ENCODE peak calls at places on chromosome X, in six cellular contexts. One of them, this sample, is unnamed.

GRCh38 chrX:49947778-49948177 is 25.4 kb downstream of the CLCN5 start:
- DNase-seq in HCT116: no peak
- DNase-seq in left ventricle myocardium inferior: no peak
- DNase-seq in hepatocyte: no peak
- DNase-seq in SJSA1: no peak
- DNase-seq in uterus: no peak
- DNase-seq in this sample: no peak

GRCh38 chrX:45762699-45763647 is 562.3 kb upstream of the DIPK2B start:
- DNase-seq in HCT116: no peak
- DNase-seq in left ventricle myocardium inferior: no peak
- DNase-seq in hepatocyte: no peak
- DNase-seq in SJSA1: no peak
- DNase-seq in uterus: no peak
- DNase-seq in this sample: no peak

GRCh38 chrX:139078761-139079160 is 367.2 kb upstream of the FGF13 start:
- DNase-seq in HCT116: no peak
- DNase-seq in left ventricle myocardium inferior: no peak
- DNase-seq in hepatocyte: no peak
- DNase-seq in SJSA1: no peak
- DNase-seq in uterus: no peak
- DNase-seq in this sample: no peak

GRCh38 chrX:133085785-133086184 is 11.1 kb downstream of the USP26 start:
- DNase-seq in HCT116: no peak
- DNase-seq in left ventricle myocardium inferior: no peak
- DNase-seq in hepatocyte: no peak
- DNase-seq in SJSA1: no peak
- DNase-seq in uterus: no peak
- DNase-seq in this sample: peak; percentile 64

GRCh38 chrX:55039471-55039870 is 8.7 kb upstream of the ALAS2 start:
- DNase-seq in HCT116: no peak
- DNase-seq in left ventricle myocardium inferior: no peak
- DNase-seq in hepatocyte: no peak
- DNase-seq in SJSA1: no peak
- DNase-seq in uterus: no peak
- DNase-seq in this sample: no peak

GRCh38 chrX:130974323-130974722 is 71.3 kb upstream of the ENOX2 start:
- DNase-seq in HCT116: no peak
- DNase-seq in left ventricle myocardium inferior: no peak
- DNase-seq in hepatocyte: no peak
- DNase-seq in SJSA1: no peak
- DNase-seq in uterus: no peak
- DNase-seq in this sample: no peak

GRCh38 chrX:144819406-144819805 is 427.9 kb upstream of the SPANXN1 start:
- DNase-seq in HCT116: no peak
- DNase-seq in left ventricle myocardium inferior: no peak
- DNase-seq in hepatocyte: no peak
- DNase-seq in SJSA1: no peak
- DNase-seq in uterus: no peak
- DNase-seq in this sample: no peak

GRCh38 chrX:123961268-123962005 is at the start of gene STAG2:
- DNase-seq in HCT116: peak; percentile 73
- DNase-seq in left ventricle myocardium inferior: peak; percentile 73
- DNase-seq in hepatocyte: peak; percentile 90
- DNase-seq in SJSA1: peak; percentile 84
- DNase-seq in uterus: peak; percentile 68
- DNase-seq in this sample: no peak

GRCh38 chrX:131951166-131951565 is 71.9 kb upstream of the STK26 start:
- DNase-seq in HCT116: no peak
- DNase-seq in left ventricle myocardium inferior: no peak
- DNase-seq in hepatocyte: no peak
- DNase-seq in SJSA1: no peak
- DNase-seq in uterus: no peak
- DNase-seq in this sample: no peak

GRCh38 chrX:78665286-78665685 is 6.2 kb upstream of the RTL3 start:
- DNase-seq in HCT116: no peak
- DNase-seq in left ventricle myocardium inferior: no peak
- DNase-seq in hepatocyte: no peak
- DNase-seq in SJSA1: no peak
- DNase-seq in uterus: no peak
- DNase-seq in this sample: no peak

GRCh38 chrX:44903107-44903506 is 30.1 kb downstream of the KDM6A start:
- DNase-seq in HCT116: peak; percentile 33
- DNase-seq in left ventricle myocardium inferior: no peak
- DNase-seq in hepatocyte: no peak
- DNase-seq in SJSA1: no peak
- DNase-seq in uterus: no peak
- DNase-seq in this sample: peak; percentile 36

GRCh38 chrX:43349363-43349762 is 306.7 kb upstream of the MAOA start:
- DNase-seq in HCT116: peak; percentile 28
- DNase-seq in left ventricle myocardium inferior: no peak
- DNase-seq in hepatocyte: peak; percentile 46
- DNase-seq in SJSA1: no peak
- DNase-seq in uterus: no peak
- DNase-seq in this sample: peak; percentile 2

GRCh38 chrX:1480082-1480785 is 27.5 kb upstream of the ASMTL start:
- DNase-seq in HCT116: no peak
- DNase-seq in left ventricle myocardium inferior: no peak
- DNase-seq in hepatocyte: no peak
- DNase-seq in SJSA1: peak; percentile 5
- DNase-seq in uterus: no peak
- DNase-seq in this sample: no peak

GRCh38 chrX:14922437-14922836 is 49.2 kb downstream of the MOSPD2 start:
- DNase-seq in HCT116: no peak
- DNase-seq in left ventricle myocardium inferior: no peak
- DNase-seq in hepatocyte: peak; percentile 28
- DNase-seq in SJSA1: peak; percentile 66
- DNase-seq in uterus: no peak
- DNase-seq in this sample: no peak

GRCh38 chrX:39614680-39614998 is 483.1 kb downstream of the BCOR start:
- DNase-seq in HCT116: no peak
- DNase-seq in left ventricle myocardium inferior: no peak
- DNase-seq in hepatocyte: no peak
- DNase-seq in SJSA1: no peak
- DNase-seq in uterus: no peak
- DNase-seq in this sample: no peak
- H3K4me3 ChIP-seq in HCT116: no peak overlapping the region
- H3K4me3 ChIP-seq in left ventricle myocardium inferior: no peak overlapping the region
- H3K4me3 ChIP-seq in hepatocyte: no peak overlapping the region
- H3K4me3 ChIP-seq in SJSA1: no peak overlapping the region
- H3K4me3 ChIP-seq in uterus: no peak overlapping the region
- H3K4me3 ChIP-seq in this sample: no peak overlapping the region

DNA sequence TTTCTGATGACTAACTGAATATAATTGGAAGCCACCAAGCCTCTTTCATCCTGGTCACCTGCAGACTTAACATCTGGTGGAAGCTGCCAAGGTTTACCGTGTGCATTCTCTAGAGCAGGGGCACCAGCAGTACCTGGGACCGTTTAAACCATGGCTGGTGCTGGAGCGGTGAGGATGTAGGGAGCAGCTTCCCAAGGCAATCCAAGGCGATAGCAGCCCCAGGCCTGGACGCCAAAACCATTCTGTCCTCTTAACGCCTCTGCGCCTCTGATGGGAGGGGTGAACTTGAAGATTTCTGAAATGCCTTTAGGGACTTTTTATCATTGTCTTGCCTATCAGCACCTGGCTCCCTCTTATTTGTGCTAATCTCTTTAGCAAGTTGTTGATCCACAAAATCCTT is 37.3 kb upstream of the SPANXN2 start:
- DNase-seq in HCT116: no peak
- DNase-seq in left ventricle myocardium inferior: no peak
- DNase-seq in hepatocyte: no peak
- DNase-seq in SJSA1: no peak
- DNase-seq in uterus: no peak
- DNase-seq in this sample: no peak
- H3K4me3 ChIP-seq in HCT116: no peak overlapping the region
- H3K4me3 ChIP-seq in left ventricle myocardium inferior: no peak overlapping the region
- H3K4me3 ChIP-seq in hepatocyte: no peak overlapping the region
- H3K4me3 ChIP-seq in SJSA1: no peak overlapping the region
- H3K4me3 ChIP-seq in uterus: no peak overlapping the region
- H3K4me3 ChIP-seq in this sample: no peak overlapping the region

DNA sequence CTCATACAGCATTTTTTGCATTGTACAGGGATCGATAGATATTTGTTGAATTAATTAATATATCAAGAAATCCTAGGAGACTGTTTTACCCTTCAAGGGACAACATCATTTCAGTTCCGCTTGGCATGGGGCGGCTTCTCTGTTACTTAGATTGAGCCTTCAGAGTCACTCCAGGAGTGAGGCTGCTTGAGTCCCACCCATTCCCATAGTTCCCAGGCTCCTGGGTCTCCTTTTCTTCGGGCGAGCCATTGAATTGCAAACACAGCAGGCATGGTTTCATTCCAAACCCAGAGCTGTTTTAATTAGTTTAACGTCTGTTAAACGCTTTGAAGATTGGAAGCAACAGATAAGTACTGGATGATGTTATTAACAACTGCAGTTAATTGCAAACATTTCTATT is 590 bp upstream of the EDA start:
- DNase-seq in HCT116: no peak
- DNase-seq in left ventricle myocardium inferior: no peak
- DNase-seq in hepatocyte: no peak
- DNase-seq in SJSA1: no peak
- DNase-seq in uterus: no peak
- DNase-seq in this sample: no peak
- H3K4me3 ChIP-seq in HCT116: peak overlapping the region; percentile 61
- H3K4me3 ChIP-seq in left ventricle myocardium inferior: peak overlapping the region; percentile 76
- H3K4me3 ChIP-seq in hepatocyte: no peak overlapping the region
- H3K4me3 ChIP-seq in SJSA1: no peak overlapping the region
- H3K4me3 ChIP-seq in uterus: peak overlapping the region; percentile 2
- H3K4me3 ChIP-seq in this sample: no peak overlapping the region

DNA sequence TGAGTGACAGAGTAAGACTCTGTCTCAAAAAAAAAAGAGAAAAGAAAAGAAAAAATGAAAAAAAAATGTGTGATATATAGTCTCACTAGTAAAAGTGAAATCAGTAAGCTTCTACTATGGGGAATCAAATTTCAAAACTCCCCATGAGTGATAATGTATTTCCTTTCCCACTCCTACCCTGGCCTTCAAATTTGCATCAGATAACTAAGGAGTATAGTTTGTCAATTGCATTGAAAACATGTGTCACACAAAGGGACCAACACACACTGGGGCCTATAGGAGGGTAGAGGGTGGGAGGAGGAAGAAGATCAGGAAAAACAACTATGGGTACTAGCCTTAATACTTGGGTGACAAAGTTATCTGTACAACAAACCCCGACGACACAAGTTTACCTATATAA is 118.4 kb downstream of the TSPAN7 start:
- DNase-seq in HCT116: no peak
- DNase-seq in left ventricle myocardium inferior: no peak
- DNase-seq in hepatocyte: no peak
- DNase-seq in SJSA1: no peak
- DNase-seq in uterus: no peak
- DNase-seq in this sample: no peak
- H3K4me3 ChIP-seq in HCT116: no peak overlapping the region
- H3K4me3 ChIP-seq in left ventricle myocardium inferior: no peak overlapping the region
- H3K4me3 ChIP-seq in hepatocyte: no peak overlapping the region
- H3K4me3 ChIP-seq in SJSA1: no peak overlapping the region
- H3K4me3 ChIP-seq in uterus: no peak overlapping the region
- H3K4me3 ChIP-seq in this sample: no peak overlapping the region

GRCh38 chrX:48802089-48802812 is 384 bp downstream of the HDAC6 start:
- DNase-seq in HCT116: peak; percentile 57
- DNase-seq in left ventricle myocardium inferior: peak; percentile 80
- DNase-seq in hepatocyte: peak; percentile 87
- DNase-seq in SJSA1: peak; percentile 84
- DNase-seq in uterus: peak; percentile 87
- DNase-seq in this sample: peak; percentile 25
- H3K4me3 ChIP-seq in HCT116: peak overlapping the region; percentile 68
- H3K4me3 ChIP-seq in left ventricle myocardium inferior: peak overlapping the region; percentile 73
- H3K4me3 ChIP-seq in hepatocyte: peak overlapping the region; percentile 22
- H3K4me3 ChIP-seq in SJSA1: peak overlapping the region; percentile 69
- H3K4me3 ChIP-seq in uterus: peak overlapping the region; percentile 39
- H3K4me3 ChIP-seq in this sample: peak overlapping the region; percentile 48

DNA sequence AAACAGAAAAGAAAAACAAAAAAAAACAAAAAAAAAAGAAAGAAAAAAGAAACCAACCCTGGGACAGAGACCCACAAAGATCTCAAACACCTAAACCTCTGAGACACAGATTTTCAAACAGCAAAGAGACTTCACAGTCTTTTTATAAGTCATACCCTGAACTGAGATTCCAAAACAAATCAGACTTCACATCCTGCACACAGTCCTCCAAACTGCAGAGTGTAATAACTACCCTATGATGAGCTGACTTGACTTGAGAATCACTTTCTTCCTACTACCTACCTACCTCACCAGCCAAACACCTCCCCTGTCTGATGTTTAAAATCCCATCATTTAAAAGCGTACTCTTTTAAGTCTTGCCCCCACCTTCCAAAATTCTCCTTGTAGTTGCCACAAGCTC is 25.2 kb upstream of the GLOD5 start:
- DNase-seq in HCT116: no peak
- DNase-seq in left ventricle myocardium inferior: no peak
- DNase-seq in hepatocyte: no peak
- DNase-seq in SJSA1: no peak
- DNase-seq in uterus: no peak
- DNase-seq in this sample: no peak
- H3K4me3 ChIP-seq in HCT116: peak overlapping the region; percentile 72
- H3K4me3 ChIP-seq in left ventricle myocardium inferior: no peak overlapping the region
- H3K4me3 ChIP-seq in hepatocyte: no peak overlapping the region
- H3K4me3 ChIP-seq in SJSA1: no peak overlapping the region
- H3K4me3 ChIP-seq in uterus: no peak overlapping the region
- H3K4me3 ChIP-seq in this sample: no peak overlapping the region

GRCh38 chrX:10676239-10676971 is 56.0 kb upstream of the MID1 start:
- DNase-seq in HCT116: no peak
- DNase-seq in left ventricle myocardium inferior: no peak
- DNase-seq in hepatocyte: no peak
- DNase-seq in SJSA1: no peak
- DNase-seq in uterus: no peak
- DNase-seq in this sample: no peak
- H3K4me3 ChIP-seq in HCT116: no peak overlapping the region
- H3K4me3 ChIP-seq in left ventricle myocardium inferior: no peak overlapping the region
- H3K4me3 ChIP-seq in hepatocyte: no peak overlapping the region
- H3K4me3 ChIP-seq in SJSA1: no peak overlapping the region
- H3K4me3 ChIP-seq in uterus: no peak overlapping the region
- H3K4me3 ChIP-seq in this sample: no peak overlapping the region

GRCh38 chrX:114584983-114585842 is 1.3 kb downstream of the HTR2C start:
- DNase-seq in HCT116: no peak
- DNase-seq in left ventricle myocardium inferior: no peak
- DNase-seq in hepatocyte: no peak
- DNase-seq in SJSA1: no peak
- DNase-seq in uterus: no peak
- DNase-seq in this sample: no peak
- H3K4me3 ChIP-seq in HCT116: no peak overlapping the region
- H3K4me3 ChIP-seq in left ventricle myocardium inferior: no peak overlapping the region
- H3K4me3 ChIP-seq in hepatocyte: peak overlapping the region; percentile 60
- H3K4me3 ChIP-seq in SJSA1: no peak overlapping the region
- H3K4me3 ChIP-seq in uterus: no peak overlapping the region
- H3K4me3 ChIP-seq in this sample: no peak overlapping the region

DNA sequence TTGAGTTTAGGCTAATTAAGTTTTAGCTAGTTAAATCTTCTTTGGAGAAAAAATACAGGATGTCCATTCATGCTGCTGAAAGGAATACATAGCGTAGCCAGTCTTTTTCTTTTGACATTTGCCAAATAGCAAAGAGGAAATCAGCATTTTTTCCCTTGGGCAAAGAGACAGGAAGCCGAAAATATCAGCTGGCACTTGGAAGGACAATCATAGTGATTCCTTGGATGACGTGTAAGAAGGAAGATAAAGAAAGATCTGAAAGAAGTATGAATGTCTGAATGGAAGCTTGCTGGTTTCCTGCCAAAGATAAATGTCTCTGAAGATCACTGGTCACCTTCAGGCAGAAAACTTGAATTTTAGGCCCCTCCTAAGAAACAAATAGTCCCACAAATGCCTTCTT is 44.2 kb downstream of the SLITRK2 start:
- DNase-seq in HCT116: no peak
- DNase-seq in left ventricle myocardium inferior: no peak
- DNase-seq in hepatocyte: no peak
- DNase-seq in SJSA1: no peak
- DNase-seq in uterus: no peak
- DNase-seq in this sample: no peak
- H3K4me3 ChIP-seq in HCT116: no peak overlapping the region
- H3K4me3 ChIP-seq in left ventricle myocardium inferior: no peak overlapping the region
- H3K4me3 ChIP-seq in hepatocyte: no peak overlapping the region
- H3K4me3 ChIP-seq in SJSA1: no peak overlapping the region
- H3K4me3 ChIP-seq in uterus: no peak overlapping the region
- H3K4me3 ChIP-seq in this sample: no peak overlapping the region